ENCODE peak calls at places on chromosomes 4 and X, in five cellular contexts. W, X, G, Y and L are unnamed samples.
A peak's percentile ranks its signal among the peaks of the same experiment; 100 is the strongest.

GRCh38 chr4:54281060-54281781 is 52.1 kb downstream of the PDGFRA start:
- ATAC-seq in Y (peak; percentile 97), W (no peak), X (peak; percentile 91), G (no peak), L (peak; percentile 95)

GRCh38 chr4:38514465-38515146 is 149.4 kb upstream of the KLF3 start:
- ATAC-seq in W (no peak), Y (no peak), G (no peak), X (no peak), L (no peak)

GRCh38 chr4:3792813-3793212 is 26.6 kb downstream of the ADRA2C start:
- ATAC-seq in W (no peak), G (peak; percentile 76), Y (no peak), X (no peak), L (no peak)

GRCh38 chrX:136780738-136781137 is at the start of gene ARHGEF6:
- ATAC-seq in W (peak; percentile 64), X (no peak), Y (peak; percentile 59), G (peak; percentile 73), L (no peak)

GRCh38 chr4:151690164-151690856 is 70.5 kb downstream of the GATB start:
- ATAC-seq in Y (no peak), G (no peak), W (no peak), X (no peak), L (peak; percentile 8)

GRCh38 chrX:110432066-110432465 is 73.4 kb downstream of the RTL9 start:
- ATAC-seq in Y (no peak), G (no peak), W (no peak), X (no peak), L (no peak)

GRCh38 chr4:96312049-96312685 is 472.3 kb downstream of the PDHA2 start:
- ATAC-seq in G (no peak), Y (no peak), W (no peak), X (no peak), L (no peak)

GRCh38 chr4:12724520-12724919 is 759.6 kb downstream of the RAB28 start:
- ATAC-seq in Y (no peak), W (no peak), X (peak; percentile 60), G (no peak), L (no peak)

GRCh38 chrX:21756785-21757529 is 959 bp downstream of the SMPX start:
- ATAC-seq in W (no peak), Y (peak; percentile 88), G (no peak), X (no peak), L (no peak)

GRCh38 chr4:41160010-41160789 is 54.1 kb downstream of the APBB2 start:
- ATAC-seq in Y (peak; percentile 76), W (peak; percentile 73), X (peak; percentile 75), G (no peak), L (no peak)

GRCh38 chr4:33959519-33959918 is 2284.8 kb downstream of the ARAP2 start:
- ATAC-seq in W (no peak), Y (no peak), G (no peak), X (peak; percentile 17), L (no peak)

GRCh38 chr4:97548943-97549583 is 594.2 kb downstream of the STPG2 start:
- ATAC-seq in W (no peak), G (no peak), X (no peak), Y (no peak), L (no peak)

GRCh38 chr4:22500128-22500611 is 15.7 kb downstream of the ADGRA3 start:
- ATAC-seq in Y (peak; percentile 70), W (no peak), X (peak; percentile 29), G (no peak), L (peak; percentile 57)

GRCh38 chrX:136662976-136663375 is 15.0 kb downstream of the CD40LG start:
- ATAC-seq in Y (no peak), X (no peak), G (no peak), W (no peak), L (no peak)

GRCh38 chr4:6695660-6696581 is 2.2 kb downstream of the S100P start:
- ATAC-seq in X (no peak), Y (peak; percentile 33), W (peak; percentile 85), G (peak; percentile 62), L (no peak)

GRCh38 chr4:48851651-48852050 is 20.8 kb downstream of the OCIAD1 start:
- ATAC-seq in W (no peak), Y (no peak), X (no peak), G (no peak), L (no peak)

GRCh38 chr4:184616633-184617471 is 32.4 kb downstream of the CASP3 start:
- ATAC-seq in W (no peak), G (no peak), X (no peak), Y (no peak), L (no peak)

GRCh38 chrX:55357236-55357635 is 92.5 kb upstream of the PAGE3 start:
- ATAC-seq in W (no peak), G (no peak), Y (no peak), X (no peak), L (no peak)

GRCh38 chrX:57640674-57641016 is 39.4 kb downstream of the NLRP2B start:
- ATAC-seq in X (no peak), Y (no peak), W (no peak), G (no peak), L (no peak)

GRCh38 chrX:10101269-10101668 is 55.5 kb upstream of the CLCN4 start:
- ATAC-seq in G (no peak), X (no peak), Y (no peak), W (no peak), L (no peak)

GRCh38 chr4:3514806-3515421 is 17.3 kb downstream of the LRPAP1 start:
- ATAC-seq in G (peak; percentile 53), Y (peak; percentile 19), W (peak; percentile 78), X (no peak), L (no peak)

GRCh38 chrX:65034292-65034640 is 58.0 kb upstream of the ZC4H2 start:
- ATAC-seq in Y (no peak), G (peak; percentile 5), W (peak; percentile 24), X (no peak), L (no peak)

GRCh38 chrX:134669378-134670098 is 11.3 kb upstream of the PLAC1 start:
- ATAC-seq in Y (peak; percentile 73), X (peak; percentile 87), G (no peak), W (peak; percentile 64), L (peak; percentile 75)

GRCh38 chr4:19689511-19689910 is 562.2 kb upstream of the SLIT2 start:
- ATAC-seq in X (peak; percentile 31), Y (no peak), W (no peak), G (no peak), L (peak; percentile 36)

GRCh38 chrX:12967711-12968465 is 7.0 kb upstream of the TMSB4X start:
- ATAC-seq in G (no peak), Y (no peak), X (no peak), W (no peak), L (no peak)

GRCh38 chr4:39655866-39656265 is 17.2 kb upstream of the SMIM14 start:
- ATAC-seq in W (no peak), G (no peak), Y (no peak), X (peak; percentile 92), L (peak; percentile 93)

GRCh38 chr4:180377741-180378140 is 1865.5 kb upstream of the TENM3 start:
- ATAC-seq in X (no peak), W (no peak), Y (no peak), G (no peak), L (no peak)

GRCh38 chr4:102335616-102336015 is 9.7 kb downstream of the SLC39A8 start:
- ATAC-seq in Y (no peak), W (no peak), X (no peak), G (no peak), L (no peak)

GRCh38 chr4:25437951-25438350 is 60.9 kb downstream of the ANAPC4 start:
- ATAC-seq in G (no peak), Y (no peak), X (no peak), W (no peak), L (no peak)

GRCh38 chr4:25702848-25703247 is 47.2 kb downstream of the SLC34A2 start:
- ATAC-seq in X (no peak), G (no peak), W (no peak), Y (peak; percentile 91), L (no peak)

GRCh38 chr4:184361443-184361842 is 112.9 kb downstream of the IRF2 start:
- ATAC-seq in X (no peak), Y (peak; percentile 49), W (no peak), G (no peak), L (no peak)

GRCh38 chr4:110988741-110989140 is 365.9 kb upstream of the PITX2 start:
- ATAC-seq in Y (no peak), G (no peak), W (no peak), X (no peak), L (no peak)

GRCh38 chr4:81512945-81513584 is 41.4 kb upstream of the RASGEF1B start:
- ATAC-seq in X (no peak), Y (no peak), W (no peak), G (no peak), L (no peak)

GRCh38 chr4:188432328-188432727 is 293.1 kb downstream of the TRIML1 start:
- ATAC-seq in G (no peak), X (no peak), W (no peak), Y (no peak), L (no peak)

GRCh38 chrX:136745215-136746173 is 35.2 kb downstream of the ARHGEF6 start:
- ATAC-seq in X (no peak), Y (no peak), G (peak; percentile 69), W (no peak), L (no peak)

GRCh38 chr4:47484169-47484568 is 906 bp upstream of the ATP10D start:
- ATAC-seq in Y (no peak), X (no peak), W (no peak), G (no peak), L (no peak)

GRCh38 chr4:47485047-47485692 is at the start of gene ATP10D:
- ATAC-seq in G (peak; percentile 100), W (peak; percentile 100), X (peak; percentile 100), Y (peak; percentile 100), L (peak; percentile 100)

GRCh38 chr4:47482326-47482725 is 2.7 kb upstream of the ATP10D start:
- ATAC-seq in X (no peak), G (no peak), Y (no peak), W (no peak), L (no peak)

GRCh38 chr4:47486306-47486705 is 1.2 kb downstream of the ATP10D start:
- ATAC-seq in Y (no peak), W (no peak), G (no peak), X (no peak), L (no peak)

GRCh38 chr4:47483722-47484121 is 1.4 kb upstream of the ATP10D start:
- ATAC-seq in G (no peak), Y (no peak), X (no peak), W (no peak), L (no peak)
- TF ChIP-seq CTCF in G (no peak), Y (no peak), X (no peak), W (no peak), L (no peak)

DNA sequence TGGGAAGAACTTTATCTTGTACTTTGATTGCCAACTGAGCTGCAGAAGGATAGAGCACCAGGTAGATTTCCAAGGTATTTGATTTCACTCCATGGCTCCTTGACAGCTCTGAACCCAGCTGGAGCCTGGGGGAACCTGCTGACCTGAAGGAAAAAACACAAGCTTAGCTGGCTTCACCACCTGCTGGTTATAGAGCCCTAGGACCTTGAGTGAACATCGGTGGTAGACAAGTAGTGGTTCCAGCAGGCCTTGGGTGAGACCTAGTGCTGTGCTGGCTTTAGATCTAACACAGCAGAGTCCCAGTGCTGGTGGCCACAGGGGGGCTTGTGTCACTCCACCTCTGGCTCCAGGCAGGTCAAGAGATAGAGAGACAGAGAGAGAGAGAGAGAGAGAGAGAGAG is 1102.6 kb downstream of the ADGRL3 start:
- ATAC-seq in X (no peak), Y (no peak), G (no peak), W (no peak), L (no peak)
- TF ChIP-seq CTCF in X (no peak), Y (no peak), G (no peak), W (no peak), L (no peak)

GRCh38 chrX:131729295-131729694 is 185.4 kb downstream of the OR13H1 start:
- ATAC-seq in X (no peak), G (no peak), W (peak; percentile 73), Y (no peak), L (peak; percentile 87)
- TF ChIP-seq CTCF in X (no peak), G (no peak), W (no peak), Y (no peak), L (no peak)

GRCh38 chr4:84529169-84529751 is 30.2 kb upstream of the NKX6-1 start:
- ATAC-seq in Y (no peak), W (no peak), X (peak; percentile 39), G (peak; percentile 65), L (no peak)
- TF ChIP-seq CTCF in Y (peak; percentile 33), W (peak; percentile 61), X (peak; percentile 41), G (no peak), L (peak; percentile 65)